ENCODE peak calls at places on chromosomes 4 and X, in seven cellular contexts. One of them, this sample, is unnamed.

GRCh38 chr4:14880805-14881204 is 121.5 kb upstream of the CPEB2 start:
- DNase-seq in epithelial cell of esophagus: peak; percentile 36
- DNase-seq in colonic mucosa: peak; percentile 27
- DNase-seq in Calu3: no peak
- DNase-seq in astrocyte: no peak
- DNase-seq in AG04450: no peak
- DNase-seq in heart left ventricle: no peak
- DNase-seq in this sample: no peak

GRCh38 chr4:20394471-20394870 is 142.8 kb downstream of the SLIT2 start:
- DNase-seq in colonic mucosa: no peak
- DNase-seq in Calu3: no peak
- DNase-seq in AG04450: no peak
- DNase-seq in heart left ventricle: no peak
- DNase-seq in epithelial cell of esophagus: no peak
- DNase-seq in astrocyte: no peak
- DNase-seq in this sample: no peak

GRCh38 chr4:128649575-128650205 is 159.8 kb upstream of the JADE1 start:
- DNase-seq in AG04450: peak; percentile 32
- DNase-seq in heart left ventricle: no peak
- DNase-seq in astrocyte: peak; percentile 61
- DNase-seq in Calu3: no peak
- DNase-seq in colonic mucosa: peak; percentile 53
- DNase-seq in epithelial cell of esophagus: peak; percentile 46
- DNase-seq in this sample: peak; percentile 59

GRCh38 chr4:118941149-118941548 is 52.5 kb downstream of the SYNPO2 start:
- DNase-seq in Calu3: no peak
- DNase-seq in astrocyte: no peak
- DNase-seq in AG04450: no peak
- DNase-seq in colonic mucosa: no peak
- DNase-seq in epithelial cell of esophagus: peak; percentile 56
- DNase-seq in heart left ventricle: peak; percentile 39
- DNase-seq in this sample: no peak

GRCh38 chr4:15400911-15401671 is 26.7 kb upstream of the C1QTNF7 start:
- DNase-seq in astrocyte: peak; percentile 71
- DNase-seq in heart left ventricle: peak; percentile 69
- DNase-seq in Calu3: peak; percentile 48
- DNase-seq in epithelial cell of esophagus: peak; percentile 92
- DNase-seq in colonic mucosa: peak; percentile 24
- DNase-seq in AG04450: peak; percentile 32
- DNase-seq in this sample: peak; percentile 84

GRCh38 chr4:48799157-48799556 is 19.1 kb upstream of the FRYL start:
- DNase-seq in epithelial cell of esophagus: no peak
- DNase-seq in heart left ventricle: no peak
- DNase-seq in colonic mucosa: no peak
- DNase-seq in AG04450: no peak
- DNase-seq in astrocyte: peak; percentile 5
- DNase-seq in Calu3: no peak
- DNase-seq in this sample: no peak

GRCh38 chrX:21972721-21973120 is 32.2 kb downstream of the SMS start:
- DNase-seq in astrocyte: peak; percentile 89
- DNase-seq in epithelial cell of esophagus: peak; percentile 77
- DNase-seq in colonic mucosa: no peak
- DNase-seq in AG04450: peak; percentile 44
- DNase-seq in heart left ventricle: no peak
- DNase-seq in Calu3: peak; percentile 41
- DNase-seq in this sample: peak; percentile 85

GRCh38 chrX:133586443-133586842 is 171.2 kb upstream of the GPC4 start:
- DNase-seq in colonic mucosa: no peak
- DNase-seq in Calu3: no peak
- DNase-seq in astrocyte: peak; percentile 27
- DNase-seq in AG04450: no peak
- DNase-seq in epithelial cell of esophagus: peak; percentile 28
- DNase-seq in heart left ventricle: no peak
- DNase-seq in this sample: no peak

GRCh38 chr4:8108261-8108660 is 50.4 kb downstream of the ABLIM2 start:
- DNase-seq in heart left ventricle: no peak
- DNase-seq in Calu3: peak; percentile 49
- DNase-seq in astrocyte: no peak
- DNase-seq in colonic mucosa: peak; percentile 59
- DNase-seq in AG04450: no peak
- DNase-seq in epithelial cell of esophagus: no peak
- DNase-seq in this sample: no peak

GRCh38 chr4:167867191-167867590 is 225.1 kb upstream of the ANXA10 start:
- DNase-seq in Calu3: no peak
- DNase-seq in heart left ventricle: no peak
- DNase-seq in epithelial cell of esophagus: no peak
- DNase-seq in astrocyte: no peak
- DNase-seq in colonic mucosa: no peak
- DNase-seq in AG04450: no peak
- DNase-seq in this sample: no peak

GRCh38 chr4:39706829-39707511 is 9.0 kb downstream of the UBE2K start:
- DNase-seq in astrocyte: peak; percentile 47
- DNase-seq in Calu3: no peak
- DNase-seq in heart left ventricle: no peak
- DNase-seq in epithelial cell of esophagus: peak; percentile 13
- DNase-seq in AG04450: no peak
- DNase-seq in colonic mucosa: no peak
- DNase-seq in this sample: no peak

GRCh38 chrX:65035451-65035779 is 59.2 kb upstream of the ZC4H2 start:
- DNase-seq in AG04450: no peak
- DNase-seq in colonic mucosa: no peak
- DNase-seq in astrocyte: peak; percentile 2
- DNase-seq in Calu3: no peak
- DNase-seq in heart left ventricle: peak; percentile 22
- DNase-seq in epithelial cell of esophagus: no peak
- DNase-seq in this sample: peak; percentile 0

GRCh38 chr4:26110493-26110892 is 196.5 kb downstream of the SMIM20 start:
- DNase-seq in astrocyte: no peak
- DNase-seq in epithelial cell of esophagus: peak; percentile 73
- DNase-seq in Calu3: no peak
- DNase-seq in AG04450: no peak
- DNase-seq in colonic mucosa: no peak
- DNase-seq in heart left ventricle: no peak
- DNase-seq in this sample: no peak

GRCh38 chrX:112266136-112266535 is 183.6 kb upstream of the TRPC5 start:
- DNase-seq in AG04450: no peak
- DNase-seq in astrocyte: no peak
- DNase-seq in epithelial cell of esophagus: no peak
- DNase-seq in heart left ventricle: no peak
- DNase-seq in colonic mucosa: no peak
- DNase-seq in Calu3: no peak
- DNase-seq in this sample: no peak

GRCh38 chr4:40931238-40931637 is 181.5 kb downstream of the NSUN7 start:
- DNase-seq in colonic mucosa: no peak
- DNase-seq in Calu3: no peak
- DNase-seq in astrocyte: no peak
- DNase-seq in heart left ventricle: no peak
- DNase-seq in epithelial cell of esophagus: no peak
- DNase-seq in AG04450: no peak
- DNase-seq in this sample: no peak

GRCh38 chrX:18574591-18574990 is 97.3 kb downstream of the RS1 start:
- DNase-seq in epithelial cell of esophagus: peak; percentile 42
- DNase-seq in heart left ventricle: peak; percentile 49
- DNase-seq in colonic mucosa: no peak
- DNase-seq in astrocyte: peak; percentile 66
- DNase-seq in Calu3: peak; percentile 11
- DNase-seq in AG04450: peak; percentile 21
- DNase-seq in this sample: peak; percentile 65

GRCh38 chr4:184357164-184357563 is 117.2 kb downstream of the IRF2 start:
- DNase-seq in Calu3: no peak
- DNase-seq in astrocyte: no peak
- DNase-seq in epithelial cell of esophagus: no peak
- DNase-seq in colonic mucosa: no peak
- DNase-seq in heart left ventricle: no peak
- DNase-seq in AG04450: no peak
- DNase-seq in this sample: no peak

GRCh38 chr4:77538574-77539157 is 67.0 kb upstream of the CXCL13 start:
- DNase-seq in Calu3: peak; percentile 62
- DNase-seq in epithelial cell of esophagus: peak; percentile 71
- DNase-seq in AG04450: no peak
- DNase-seq in colonic mucosa: peak; percentile 51
- DNase-seq in heart left ventricle: no peak
- DNase-seq in astrocyte: peak; percentile 16
- DNase-seq in this sample: no peak

GRCh38 chr4:189021831-189022230 is 882.6 kb downstream of the TRIML1 start:
- DNase-seq in AG04450: peak; percentile 4
- DNase-seq in astrocyte: no peak
- DNase-seq in colonic mucosa: no peak
- DNase-seq in Calu3: no peak
- DNase-seq in heart left ventricle: no peak
- DNase-seq in epithelial cell of esophagus: no peak
- DNase-seq in this sample: peak; percentile 64

GRCh38 chr4:126489826-126490463 is 1142.8 kb upstream of the INTU start:
- DNase-seq in epithelial cell of esophagus: no peak
- DNase-seq in heart left ventricle: no peak
- DNase-seq in colonic mucosa: no peak
- DNase-seq in Calu3: no peak
- DNase-seq in AG04450: no peak
- DNase-seq in astrocyte: no peak
- DNase-seq in this sample: no peak

GRCh38 chr4:166386491-166387367 is 513.7 kb downstream of the TLL1 start:
- DNase-seq in AG04450: no peak
- DNase-seq in Calu3: no peak
- DNase-seq in colonic mucosa: no peak
- DNase-seq in epithelial cell of esophagus: peak; percentile 24
- DNase-seq in heart left ventricle: no peak
- DNase-seq in astrocyte: no peak
- DNase-seq in this sample: peak; percentile 6

GRCh38 chrX:154529206-154529612 is 13.2 kb upstream of the FAM3A start:
- DNase-seq in epithelial cell of esophagus: no peak
- DNase-seq in astrocyte: no peak
- DNase-seq in AG04450: no peak
- DNase-seq in heart left ventricle: no peak
- DNase-seq in colonic mucosa: no peak
- DNase-seq in Calu3: no peak
- DNase-seq in this sample: peak; percentile 21

GRCh38 chr4:80073362-80074008 is 456 bp upstream of the ANTXR2 start:
- DNase-seq in epithelial cell of esophagus: no peak
- DNase-seq in Calu3: no peak
- DNase-seq in AG04450: no peak
- DNase-seq in heart left ventricle: no peak
- DNase-seq in colonic mucosa: no peak
- DNase-seq in astrocyte: no peak
- DNase-seq in this sample: no peak

GRCh38 chrX:128106630-128107029 is 54.4 kb upstream of the ACTRT1 start:
- DNase-seq in epithelial cell of esophagus: peak; percentile 42
- DNase-seq in colonic mucosa: no peak
- DNase-seq in heart left ventricle: no peak
- DNase-seq in astrocyte: no peak
- DNase-seq in Calu3: no peak
- DNase-seq in AG04450: no peak
- DNase-seq in this sample: no peak

GRCh38 chrX:39162322-39162721 is 361.1 kb downstream of the MID1IP1 start:
- DNase-seq in Calu3: no peak
- DNase-seq in AG04450: no peak
- DNase-seq in heart left ventricle: peak; percentile 32
- DNase-seq in colonic mucosa: peak; percentile 64
- DNase-seq in epithelial cell of esophagus: no peak
- DNase-seq in astrocyte: no peak
- DNase-seq in this sample: no peak
- TF ChIP-seq CTCF in Calu3: no peak
- TF ChIP-seq CTCF in AG04450: no peak
- TF ChIP-seq CTCF in heart left ventricle: peak; percentile 21
- TF ChIP-seq CTCF in colonic mucosa: no peak
- TF ChIP-seq CTCF in epithelial cell of esophagus: no peak
- TF ChIP-seq CTCF in astrocyte: no peak
- TF ChIP-seq CTCF in this sample: no peak

DNA sequence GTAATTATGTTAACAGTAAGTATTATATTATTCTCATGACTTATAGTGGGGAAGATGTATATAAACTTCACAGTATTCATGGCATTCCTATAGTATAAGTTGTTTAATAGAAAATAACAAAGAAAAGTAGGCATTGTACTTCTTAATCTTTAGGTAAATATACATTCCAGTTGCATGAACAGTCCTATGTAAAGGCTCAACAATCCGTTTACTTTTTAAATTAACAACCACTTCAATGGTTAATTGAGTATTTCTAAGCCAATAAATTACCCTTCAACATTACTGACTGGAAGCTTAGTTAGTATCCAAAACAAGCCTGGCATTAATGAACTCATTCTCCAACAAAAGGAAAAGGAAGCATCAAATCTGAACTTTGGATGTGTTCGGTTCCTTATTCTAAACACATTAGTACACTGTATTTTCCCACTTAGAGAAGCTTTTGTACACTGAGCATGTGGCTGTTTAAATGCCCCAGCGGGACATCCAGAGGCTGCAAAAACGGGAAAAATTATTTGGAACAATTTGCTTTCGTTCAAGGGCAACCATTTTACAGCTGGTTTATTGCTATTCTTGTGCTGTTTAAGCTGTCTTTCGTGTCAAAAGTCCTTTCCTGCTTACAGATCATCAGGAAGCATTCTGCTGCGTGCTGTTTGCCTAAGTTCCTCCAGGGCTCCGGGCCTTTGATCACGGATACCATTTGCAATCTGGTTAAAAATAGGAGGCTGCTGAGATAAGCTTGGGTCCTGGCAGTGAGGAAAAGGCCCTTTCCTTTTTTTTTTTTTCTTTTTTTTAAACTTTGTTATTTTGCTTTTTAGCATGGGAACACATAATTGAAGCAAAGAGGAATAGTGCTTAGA is 460.3 kb downstream of the SPRY1 start:
- DNase-seq in epithelial cell of esophagus: peak; percentile 31
- DNase-seq in colonic mucosa: peak; percentile 48
- DNase-seq in Calu3: no peak
- DNase-seq in heart left ventricle: peak; percentile 72
- DNase-seq in astrocyte: peak; percentile 40
- DNase-seq in AG04450: no peak
- DNase-seq in this sample: peak; percentile 38
- TF ChIP-seq CTCF in epithelial cell of esophagus: peak; percentile 25
- TF ChIP-seq CTCF in colonic mucosa: no peak
- TF ChIP-seq CTCF in Calu3: no peak
- TF ChIP-seq CTCF in heart left ventricle: peak; percentile 33
- TF ChIP-seq CTCF in astrocyte: peak; percentile 7
- TF ChIP-seq CTCF in AG04450: peak; percentile 30
- TF ChIP-seq CTCF in this sample: no peak

DNA sequence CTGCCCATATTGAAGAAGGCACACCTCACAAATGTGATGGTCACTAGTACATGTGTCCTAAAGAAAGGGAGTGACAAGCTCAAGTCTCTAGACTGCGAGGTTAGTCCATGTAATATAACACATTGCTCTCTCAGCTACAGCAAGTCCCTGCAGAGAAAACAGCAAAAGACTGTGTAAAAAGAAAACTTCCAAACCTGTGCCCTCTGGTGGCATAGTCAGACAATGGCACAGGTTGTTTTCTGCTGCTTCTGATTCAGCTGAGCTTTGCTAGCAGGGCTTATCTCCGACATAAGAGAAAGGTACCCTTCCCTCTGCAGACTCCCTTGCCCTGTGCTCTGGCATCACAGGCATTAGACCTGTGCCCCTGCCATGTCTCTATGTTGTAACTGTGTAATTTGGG is 1.4 kb upstream of the SERPINA7 start:
- DNase-seq in Calu3: peak; percentile 1
- DNase-seq in epithelial cell of esophagus: peak; percentile 29
- DNase-seq in AG04450: no peak
- DNase-seq in colonic mucosa: peak; percentile 19
- DNase-seq in astrocyte: no peak
- DNase-seq in heart left ventricle: no peak
- DNase-seq in this sample: no peak
- TF ChIP-seq CTCF in Calu3: no peak
- TF ChIP-seq CTCF in epithelial cell of esophagus: peak; percentile 63
- TF ChIP-seq CTCF in AG04450: peak; percentile 33
- TF ChIP-seq CTCF in colonic mucosa: peak; percentile 38
- TF ChIP-seq CTCF in astrocyte: peak; percentile 16
- TF ChIP-seq CTCF in heart left ventricle: peak; percentile 28
- TF ChIP-seq CTCF in this sample: peak; percentile 13

GRCh38 chr4:151489462-151490203 is 80.7 kb downstream of the FHIP1A start:
- DNase-seq in AG04450: no peak
- DNase-seq in astrocyte: no peak
- DNase-seq in epithelial cell of esophagus: no peak
- DNase-seq in colonic mucosa: no peak
- DNase-seq in Calu3: no peak
- DNase-seq in heart left ventricle: no peak
- DNase-seq in this sample: no peak
- TF ChIP-seq CTCF in AG04450: no peak
- TF ChIP-seq CTCF in astrocyte: no peak
- TF ChIP-seq CTCF in epithelial cell of esophagus: no peak
- TF ChIP-seq CTCF in colonic mucosa: no peak
- TF ChIP-seq CTCF in Calu3: no peak
- TF ChIP-seq CTCF in heart left ventricle: no peak
- TF ChIP-seq CTCF in this sample: no peak